ENCODE peak calls at places on chromosomes 1 and 21, in four cellular contexts. F, P, D and C are unnamed samples.

GRCh38 chr1:40980453-40981121 is 1.1 kb downstream of the CTPS1 start:
- DNase-seq in F (no peak), P (peak), D (no peak), C (peak)

GRCh38 chr1:5286244-5286643 is 631.8 kb downstream of the AJAP1 start:
- DNase-seq in F (no peak), P (peak), D (no peak), C (no peak)

GRCh38 chr1:152511596-152511995 is 993 bp downstream of the LCE5A start:
- DNase-seq in F (no peak), P (no peak), D (no peak), C (no peak)

GRCh38 chr21:20258542-20258941 is 739.7 kb upstream of the NCAM2 start:
- DNase-seq in F (no peak), P (no peak), D (no peak), C (no peak)

GRCh38 chr1:151706464-151707415 is 9.9 kb downstream of the CELF3 start:
- DNase-seq in F (no peak), P (no peak), D (no peak), C (no peak)

GRCh38 chr21:45079351-45079750 is 5.0 kb downstream of the ADARB1 start:
- DNase-seq in F (no peak), P (no peak), D (no peak), C (no peak)

GRCh38 chr1:44644806-44645205 is 29.5 kb downstream of the TMEM53 start:
- DNase-seq in F (no peak), P (no peak), D (no peak), C (no peak)

GRCh38 chr1:245336149-245336983 is 181.6 kb downstream of the KIF26B start:
- DNase-seq in F (no peak), P (peak), D (no peak), C (no peak)

GRCh38 chr1:157099633-157100009 is at the start of gene ETV3L:
- DNase-seq in F (no peak), P (no peak), D (no peak), C (no peak)

GRCh38 chr1:22529901-22530621 is 33.2 kb upstream of the EPHA8 start:
- DNase-seq in F (no peak), P (no peak), D (no peak), C (no peak)

GRCh38 chr21:42513985-42514882 is 582 bp downstream of the SLC37A1 start:
- DNase-seq in F (no peak), P (peak), D (no peak), C (no peak)

GRCh38 chr1:70334436-70334835 is 20.1 kb downstream of the ANKRD13C start:
- DNase-seq in F (no peak), P (no peak), D (no peak), C (no peak)

GRCh38 chr1:199173356-199173755 is 534.5 kb downstream of the PTPRC start:
- DNase-seq in F (peak), P (no peak), D (peak), C (peak)

DNA sequence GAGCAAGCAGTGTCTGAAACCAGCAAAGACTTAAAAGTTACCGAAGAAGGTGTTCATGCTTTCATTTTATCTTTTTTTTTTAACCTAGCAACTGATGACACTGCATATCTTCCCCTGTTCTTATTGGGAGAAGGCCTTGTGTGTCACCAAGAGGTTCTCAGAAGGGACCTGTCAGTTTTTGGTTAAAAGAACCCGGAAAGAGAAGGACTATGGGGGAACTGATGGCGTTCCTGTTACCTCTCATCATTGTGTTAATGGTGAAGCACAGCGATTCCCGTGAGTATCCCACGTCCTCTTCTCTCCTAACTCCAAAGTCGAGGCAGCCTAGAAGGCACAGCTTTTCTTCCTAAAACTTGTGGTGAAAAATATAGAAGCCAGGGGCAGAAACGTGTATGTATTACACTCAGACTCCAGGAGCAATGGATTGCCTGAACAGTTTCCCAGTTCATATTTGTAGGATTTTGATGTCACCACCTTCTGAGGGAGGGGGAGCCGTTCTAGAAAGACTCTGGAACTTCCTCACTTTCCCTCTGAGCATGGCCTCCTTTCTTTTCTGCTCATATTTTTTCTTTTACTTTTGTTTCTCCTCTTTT is at the start of gene MR1:
- DNase-seq in F (peak), P (no peak), D (peak), C (peak)
- H3K4me3 ChIP-seq in F (peak), P (no peak), D (peak), C (peak)

GRCh38 chr1:38872401-38873026 is 634 bp downstream of the MYCBP start:
- DNase-seq in F (no peak), P (no peak), D (no peak), C (no peak)

GRCh38 chr1:38867208-38867607 is 5.9 kb downstream of the MYCBP start:
- DNase-seq in F (no peak), P (no peak), D (no peak), C (no peak)

GRCh38 chr1:38873027-38873969 is at the start of gene MYCBP:
- DNase-seq in F (peak), P (peak), D (peak), C (peak)

GRCh38 chr1:38875811-38876210 is 2.7 kb upstream of the MYCBP start:
- DNase-seq in F (no peak), P (no peak), D (no peak), C (no peak)

GRCh38 chr1:38870996-38871395 is 2.2 kb downstream of the MYCBP start:
- DNase-seq in F (no peak), P (no peak), D (no peak), C (no peak)
- H3K4me3 ChIP-seq in F (no peak), P (no peak), D (no peak), C (no peak)

DNA sequence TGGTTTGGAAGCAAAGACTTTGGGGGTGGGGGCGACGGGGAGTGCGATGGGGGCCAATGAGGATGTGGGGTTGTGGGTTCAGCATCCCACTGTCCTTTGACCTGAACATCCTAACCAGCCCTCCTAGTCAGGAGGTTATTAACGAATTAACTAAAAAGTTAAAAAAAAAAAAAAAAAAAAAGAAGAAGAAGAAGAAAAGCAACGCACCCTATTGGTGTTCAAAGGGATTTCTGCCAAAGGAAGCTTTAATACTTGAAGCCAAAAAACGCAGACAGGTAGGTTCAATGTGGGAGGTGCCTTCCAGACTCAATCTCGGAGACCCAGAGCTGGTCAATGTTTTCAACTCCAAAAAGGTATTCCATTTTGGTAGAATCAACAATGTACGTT is 2.2 kb downstream of the CLIC6 start:
- DNase-seq in F (no peak), P (no peak), D (no peak), C (no peak)
- H3K4me3 ChIP-seq in F (peak), P (peak), D (no peak), C (peak)

DNA sequence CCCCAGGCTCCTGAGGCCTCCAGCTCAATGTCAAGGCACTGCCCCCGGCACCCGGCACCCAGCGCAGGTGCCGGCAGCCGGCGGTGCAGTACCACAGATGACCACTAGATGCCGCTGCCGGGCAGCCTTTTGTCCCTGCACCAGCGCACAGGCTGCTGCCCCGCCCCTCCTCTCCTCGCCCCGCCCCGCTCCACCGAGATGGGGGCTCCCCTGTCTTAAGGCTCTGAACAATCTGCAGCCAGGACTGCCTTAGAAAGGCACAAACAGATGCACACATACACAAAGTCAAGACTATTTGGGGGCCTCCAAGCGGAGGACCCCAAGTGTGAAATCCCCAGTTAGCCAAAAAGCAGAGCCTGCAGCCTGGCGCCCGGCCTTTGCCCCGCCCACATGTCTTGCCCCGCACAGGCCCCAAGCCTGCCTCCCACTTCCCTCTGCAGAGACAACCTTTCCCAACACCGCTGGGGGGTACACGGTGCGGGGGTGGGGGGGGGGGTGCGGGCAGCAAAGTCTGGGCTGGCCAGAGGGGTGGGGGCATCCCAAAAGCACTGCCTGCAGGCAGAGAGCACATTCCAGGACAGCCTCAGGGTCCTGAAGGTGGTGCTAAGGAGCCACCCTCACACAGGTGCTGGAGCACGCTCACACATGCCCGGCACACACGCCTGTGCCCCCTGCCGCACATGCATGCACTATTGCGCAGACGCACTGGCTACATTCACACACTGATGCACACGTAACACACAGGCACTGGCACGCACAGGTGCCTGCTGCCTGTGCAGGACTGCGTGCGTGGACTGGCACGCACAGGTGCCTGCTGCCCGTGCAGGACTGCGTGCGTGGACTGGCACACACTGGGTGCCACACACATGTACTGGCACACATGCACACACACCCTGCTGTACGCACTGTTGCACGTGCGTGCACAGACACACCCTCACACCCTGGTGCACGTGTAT is 37.1 kb downstream of the ARHGEF16 start:
- DNase-seq in F (peak), P (peak), D (no peak), C (no peak)
- H3K4me3 ChIP-seq in F (no peak), P (no peak), D (no peak), C (no peak)

GRCh38 chr1:205294175-205294913 is 27.2 kb downstream of the NUAK2 start:
- DNase-seq in F (no peak), P (peak), D (peak), C (no peak)
- H3K4me3 ChIP-seq in F (no peak), P (peak), D (no peak), C (no peak)

GRCh38 chr1:160838876-160839275 is 23.8 kb downstream of the CD244 start:
- DNase-seq in F (no peak), P (no peak), D (no peak), C (no peak)
- H3K4me3 ChIP-seq in F (no peak), P (no peak), D (no peak), C (no peak)

GRCh38 chr1:23913212-23913880 is at the start of gene CNR2:
- DNase-seq in F (no peak), P (no peak), D (no peak), C (no peak)
- H3K4me3 ChIP-seq in F (peak), P (no peak), D (no peak), C (peak)

GRCh38 chr1:247111636-247112478 is 7.7 kb upstream of the ZNF669 start:
- DNase-seq in F (no peak), P (peak), D (no peak), C (no peak)
- H3K4me3 ChIP-seq in F (no peak), P (peak), D (peak), C (no peak)

DNA sequence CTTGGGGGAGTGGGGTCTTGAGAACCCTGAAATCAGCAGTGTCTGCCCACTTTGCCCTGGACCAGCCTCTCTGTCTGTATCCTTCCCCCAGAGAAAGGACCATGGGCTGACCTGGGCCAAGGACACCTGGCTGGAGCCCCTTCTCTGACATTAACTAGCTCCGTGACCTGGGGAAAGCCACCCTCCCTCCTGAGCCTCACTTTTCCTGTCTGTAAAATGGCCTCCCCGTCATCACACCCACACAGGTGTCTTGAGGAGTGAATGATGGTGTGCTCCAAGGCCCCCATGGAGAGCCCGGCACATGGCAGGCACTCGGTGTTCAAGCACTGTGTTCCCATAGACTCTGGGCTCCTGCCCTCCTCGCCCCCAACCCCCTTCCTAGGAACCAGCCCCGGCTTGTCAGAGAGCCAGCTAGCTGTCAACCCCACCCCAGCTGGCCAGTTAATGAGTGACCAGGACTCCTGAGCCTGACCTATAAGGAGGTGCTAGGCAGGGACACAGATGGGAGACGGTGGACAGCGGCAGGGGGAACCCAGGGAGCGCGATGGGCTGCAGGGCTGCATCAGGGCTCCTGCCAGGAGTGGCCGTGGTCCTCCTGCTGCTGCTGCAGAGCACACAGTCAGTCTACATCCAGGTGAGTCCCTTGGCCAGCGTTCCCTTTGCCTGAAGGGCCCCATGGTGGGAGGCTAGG is at the start of gene GUCA2B:
- DNase-seq in F (no peak), P (no peak), D (no peak), C (no peak)
- H3K4me3 ChIP-seq in F (no peak), P (no peak), D (no peak), C (no peak)